ENCODE peak calls at places on chromosome 20, in four cellular contexts. One of them, this sample, is unnamed.

GRCh38 chr20:2616634-2617033 is 35.8 kb upstream of the NOP56 start:
- DNase-seq in mesendoderm: no peak
- DNase-seq in H9: no peak
- DNase-seq in H1: no peak
- DNase-seq in this sample: no peak

GRCh38 chr20:51333971-51334370 is 208.5 kb downstream of the NFATC2 start:
- DNase-seq in mesendoderm: no peak
- DNase-seq in H9: no peak
- DNase-seq in H1: no peak
- DNase-seq in this sample: no peak

GRCh38 chr20:59588236-59588855 is 16.0 kb upstream of the PHACTR3 start:
- DNase-seq in mesendoderm: no peak
- DNase-seq in H9: no peak
- DNase-seq in H1: no peak
- DNase-seq in this sample: no peak

GRCh38 chr20:16451970-16452369 is 121.3 kb downstream of the KIF16B start:
- DNase-seq in mesendoderm: no peak
- DNase-seq in H9: no peak
- DNase-seq in H1: no peak
- DNase-seq in this sample: no peak

GRCh38 chr20:8330785-8331699 is 199.0 kb downstream of the PLCB1 start:
- DNase-seq in mesendoderm: no peak
- DNase-seq in H9: no peak
- DNase-seq in H1: no peak
- DNase-seq in this sample: no peak

GRCh38 chr20:22556565-22557056 is 27.8 kb downstream of the FOXA2 start:
- DNase-seq in mesendoderm: no peak
- DNase-seq in H9: no peak
- DNase-seq in H1: no peak
- DNase-seq in this sample: no peak

GRCh38 chr20:57682184-57683038 is 27.4 kb downstream of the PMEPA1 start:
- DNase-seq in mesendoderm: no peak
- DNase-seq in H9: no peak
- DNase-seq in H1: no peak
- DNase-seq in this sample: no peak

GRCh38 chr20:16245879-16246278 is 327.4 kb downstream of the KIF16B start:
- DNase-seq in mesendoderm: no peak
- DNase-seq in H9: no peak
- DNase-seq in H1: no peak
- DNase-seq in this sample: no peak

GRCh38 chr20:44911264-44911921 is 1.5 kb downstream of the PABPC1L start:
- DNase-seq in mesendoderm: peak
- DNase-seq in H9: peak
- DNase-seq in H1: peak
- DNase-seq in this sample: peak

GRCh38 chr20:64112691-64113443 is 5.5 kb upstream of the NPBWR2 start:
- DNase-seq in mesendoderm: no peak
- DNase-seq in H9: no peak
- DNase-seq in H1: peak
- DNase-seq in this sample: no peak

GRCh38 chr20:49684335-49684997 is 29.2 kb downstream of the B4GALT5 start:
- DNase-seq in mesendoderm: no peak
- DNase-seq in H9: no peak
- DNase-seq in H1: no peak
- DNase-seq in this sample: no peak

GRCh38 chr20:1119128-1119505 is 715 bp downstream of the PSMF1 start:
- DNase-seq in mesendoderm: no peak
- DNase-seq in H9: no peak
- DNase-seq in H1: no peak
- DNase-seq in this sample: no peak

GRCh38 chr20:53656653-53657288 is 63.1 kb upstream of the ZNF217 start:
- DNase-seq in mesendoderm: no peak
- DNase-seq in H9: no peak
- DNase-seq in H1: no peak
- DNase-seq in this sample: peak

GRCh38 chr20:63540417-63541186 is 3.4 kb upstream of the PTK6 start:
- DNase-seq in mesendoderm: no peak
- DNase-seq in H9: no peak
- DNase-seq in H1: no peak
- DNase-seq in this sample: peak

GRCh38 chr20:63186528-63187316 is 29.2 kb downstream of the YTHDF1 start:
- DNase-seq in mesendoderm: peak
- DNase-seq in H9: no peak
- DNase-seq in H1: no peak
- DNase-seq in this sample: no peak

GRCh38 chr20:61937146-61937962 is 128.3 kb downstream of the TAF4 start:
- DNase-seq in mesendoderm: no peak
- DNase-seq in H9: no peak
- DNase-seq in H1: peak
- DNase-seq in this sample: no peak

GRCh38 chr20:61939691-61940360 is 125.9 kb downstream of the TAF4 start:
- DNase-seq in mesendoderm: no peak
- DNase-seq in H9: no peak
- DNase-seq in H1: peak
- DNase-seq in this sample: no peak

GRCh38 chr20:61936701-61937131 is 129.0 kb downstream of the TAF4 start:
- DNase-seq in mesendoderm: no peak
- DNase-seq in H9: no peak
- DNase-seq in H1: peak
- DNase-seq in this sample: no peak

GRCh38 chr20:61938839-61939690 is 126.6 kb downstream of the TAF4 start:
- DNase-seq in mesendoderm: no peak
- DNase-seq in H9: no peak
- DNase-seq in H1: peak
- DNase-seq in this sample: no peak

GRCh38 chr20:61937963-61938838 is 127.5 kb downstream of the TAF4 start:
- DNase-seq in mesendoderm: no peak
- DNase-seq in H9: no peak
- DNase-seq in H1: peak
- DNase-seq in this sample: no peak
- H2AK5ac ChIP-seq in mesendoderm: no peak
- H2AK5ac ChIP-seq in H9: no peak
- H2AK5ac ChIP-seq in H1: no peak
- H2AK5ac ChIP-seq in this sample: no peak

GRCh38 chr20:4866429-4866828 is 134.9 kb downstream of the SLC23A2 start:
- DNase-seq in mesendoderm: no peak
- DNase-seq in H9: no peak
- DNase-seq in H1: no peak
- DNase-seq in this sample: no peak

GRCh38 chr20:4867036-4867435 is 134.3 kb downstream of the SLC23A2 start:
- DNase-seq in mesendoderm: peak
- DNase-seq in H9: no peak
- DNase-seq in H1: no peak
- DNase-seq in this sample: no peak

GRCh38 chr20:4871486-4871885 is 129.8 kb downstream of the SLC23A2 start:
- DNase-seq in mesendoderm: no peak
- DNase-seq in H9: no peak
- DNase-seq in H1: no peak
- DNase-seq in this sample: no peak

GRCh38 chr20:4870906-4871305 is 130.4 kb downstream of the SLC23A2 start:
- DNase-seq in mesendoderm: no peak
- DNase-seq in H9: no peak
- DNase-seq in H1: no peak
- DNase-seq in this sample: no peak

GRCh38 chr20:4869290-4870193 is 131.8 kb downstream of the SLC23A2 start:
- DNase-seq in mesendoderm: no peak
- DNase-seq in H9: no peak
- DNase-seq in H1: no peak
- DNase-seq in this sample: peak
- H2BK5ac ChIP-seq in mesendoderm: no peak
- H2BK5ac ChIP-seq in H9: no peak
- H2BK5ac ChIP-seq in H1: no peak
- H2BK5ac ChIP-seq in this sample: no peak

GRCh38 chr20:18224968-18225568 is 63.3 kb upstream of the ZNF133 start:
- DNase-seq in mesendoderm: peak
- DNase-seq in H9: no peak
- DNase-seq in H1: peak
- DNase-seq in this sample: peak

GRCh38 chr20:18218249-18218648 is 70.1 kb upstream of the ZNF133 start:
- DNase-seq in mesendoderm: no peak
- DNase-seq in H9: no peak
- DNase-seq in H1: no peak
- DNase-seq in this sample: no peak

GRCh38 chr20:18225652-18226051 is 62.7 kb upstream of the ZNF133 start:
- DNase-seq in mesendoderm: no peak
- DNase-seq in H9: no peak
- DNase-seq in H1: no peak
- DNase-seq in this sample: no peak

DNA sequence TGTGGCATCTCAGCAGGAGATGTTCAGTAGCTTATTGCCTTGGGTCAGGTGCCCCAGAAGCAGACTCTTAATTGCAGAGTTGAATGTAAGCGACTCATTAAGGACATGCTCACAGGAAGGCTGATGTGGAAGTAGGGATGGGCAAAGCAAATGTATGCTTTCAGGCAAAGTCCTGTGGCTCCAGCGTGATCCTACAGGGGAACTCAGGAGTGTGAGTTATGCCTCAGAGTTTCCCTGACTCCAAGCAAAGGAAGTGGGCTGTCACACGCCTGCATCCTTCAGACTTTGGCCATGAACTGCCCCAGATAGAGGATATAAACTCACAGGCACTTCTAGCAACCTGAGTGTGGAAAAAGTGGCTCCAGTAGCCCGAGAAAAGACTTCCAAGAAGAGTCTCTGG is 64.9 kb upstream of the ZNF133 start:
- DNase-seq in mesendoderm: peak
- DNase-seq in H9: no peak
- DNase-seq in H1: no peak
- DNase-seq in this sample: no peak
- H4K5ac ChIP-seq in mesendoderm: no peak
- H4K5ac ChIP-seq in H9: no peak
- H4K5ac ChIP-seq in H1: no peak
- H4K5ac ChIP-seq in this sample: no peak

GRCh38 chr20:10984294-10984693 is 310.5 kb upstream of the JAG1 start:
- DNase-seq in mesendoderm: no peak
- DNase-seq in H9: no peak
- DNase-seq in H1: no peak
- DNase-seq in this sample: no peak
- H2AK5ac ChIP-seq in mesendoderm: no peak
- H2AK5ac ChIP-seq in H9: no peak
- H2AK5ac ChIP-seq in H1: no peak
- H2AK5ac ChIP-seq in this sample: peak

GRCh38 chr20:37333848-37334318 is 12.1 kb upstream of the SRC start:
- DNase-seq in mesendoderm: no peak
- DNase-seq in H9: no peak
- DNase-seq in H1: no peak
- DNase-seq in this sample: no peak
- H2BK5ac ChIP-seq in mesendoderm: no peak
- H2BK5ac ChIP-seq in H9: no peak
- H2BK5ac ChIP-seq in H1: peak
- H2BK5ac ChIP-seq in this sample: no peak

DNA sequence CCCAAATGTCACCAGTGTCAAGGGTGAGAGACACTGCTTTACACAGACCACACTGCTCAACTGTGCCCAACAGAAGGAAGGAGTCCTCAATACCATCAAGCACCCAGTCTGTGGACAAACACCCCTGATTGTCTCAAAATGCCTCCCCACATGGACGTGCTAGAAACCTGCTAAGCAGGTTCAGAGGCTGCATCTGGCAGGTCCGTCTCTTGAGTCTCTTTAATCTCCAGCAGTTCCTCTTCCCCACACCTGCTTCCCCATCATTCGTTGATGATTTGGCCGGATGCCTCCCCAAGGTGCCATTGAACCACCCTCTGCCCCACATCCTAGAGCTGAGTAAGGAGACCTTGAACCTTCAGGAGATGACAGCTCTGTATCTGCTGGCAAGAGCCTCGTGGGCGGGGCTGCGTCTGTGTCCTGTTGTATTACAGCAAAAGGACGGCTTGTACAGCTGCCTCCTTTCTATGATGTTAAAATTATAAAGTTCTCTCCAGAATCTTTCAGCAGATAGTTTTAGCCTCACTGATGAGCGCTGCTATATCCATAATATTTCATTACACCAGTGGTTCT is 179.2 kb downstream of the PREX1 start:
- DNase-seq in mesendoderm: no peak
- DNase-seq in H9: no peak
- DNase-seq in H1: no peak
- DNase-seq in this sample: no peak
- H4K5ac ChIP-seq in mesendoderm: no peak
- H4K5ac ChIP-seq in H9: no peak
- H4K5ac ChIP-seq in H1: no peak
- H4K5ac ChIP-seq in this sample: no peak

GRCh38 chr20:43748274-43748673 is 21.5 kb upstream of the GTSF1L start:
- DNase-seq in mesendoderm: no peak
- DNase-seq in H9: no peak
- DNase-seq in H1: no peak
- DNase-seq in this sample: peak
- H2AK5ac ChIP-seq in mesendoderm: no peak
- H2AK5ac ChIP-seq in H9: no peak
- H2AK5ac ChIP-seq in H1: no peak
- H2AK5ac ChIP-seq in this sample: no peak

This sample was measured in IMR-90.